ENCODE peak calls at places on chromosomes 12 and 14, in five cellular contexts. Z is pancreas; I is fibroblast of mammary gland; N is NCI-H1436; H is activated T-cell treated with anti-CD3 and anti-CD28 coated beads, Interleukin-2, amount 50 U/mL, for 72 hours. U is an unnamed sample.

GRCh38 chr14:52926994-52927393 is 23.9 kb downstream of the FERMT2 start:
- DNase-seq in Z (no peak), I (peak; percentile 69), N (no peak), H (no peak), U (no peak)

GRCh38 chr12:57842342-57843294 is 3.9 kb downstream of the CTDSP2 start:
- DNase-seq in Z (no peak), I (no peak), N (no peak), H (peak; percentile 43), U (peak; percentile 24)

GRCh38 chr14:75825147-75825592 is 156.6 kb downstream of the TGFB3 start:
- DNase-seq in Z (no peak), I (peak; percentile 73), N (no peak), H (no peak), U (no peak)

GRCh38 chr14:50667491-50668007 is 557 bp downstream of the SAV1 start:
- DNase-seq in Z (peak; percentile 53), I (no peak), N (peak; percentile 3), H (no peak), U (no peak)

GRCh38 chr14:93320489-93320888 is 12.3 kb downstream of the BTBD7 start:
- DNase-seq in Z (no peak), I (peak; percentile 11), N (no peak), H (no peak), U (no peak)

GRCh38 chr12:125773033-125773432 is 707.8 kb downstream of the AACS start:
- DNase-seq in Z (no peak), I (peak; percentile 6), N (no peak), H (peak; percentile 7), U (no peak)

GRCh38 chr12:90543393-90543792 is 411.6 kb downstream of the CCER1 start:
- DNase-seq in Z (no peak), I (peak; percentile 17), N (no peak), H (no peak), U (no peak)

GRCh38 chr12:104792570-104792969 is 165.5 kb downstream of the SLC41A2 start:
- DNase-seq in Z (no peak), I (peak; percentile 96), N (no peak), H (no peak), U (no peak)